ENCODE peak calls at places on chromosomes 13 and 19, in ten cellular contexts. V is brain microvascular endothelial cell, P is GM13977, A is gastrocnemius medialis, U is GM20000, C is OCI-LY7, G is lower lobe of right lung, W is AG04450, R is progenitor cell of endocrine pancreas, B is IMR-90. M is an unnamed sample.

GRCh38 chr19:5935473-5936307 is 21.6 kb downstream of the CAPS start:
- DNase-seq in C (no peak), V (no peak), R (no peak), P (no peak), W (no peak), B (peak; percentile 35), G (no peak), A (no peak), U (no peak), M (no peak)

GRCh38 chr19:29643361-29643935 is 21.8 kb upstream of the PLEKHF1 start:
- DNase-seq in G (peak; percentile 22), P (no peak), V (no peak), R (no peak), W (no peak), C (no peak), A (no peak), U (no peak), B (no peak), M (no peak)

GRCh38 chr13:60538566-60538965 is 141.5 kb downstream of the TDRD3 start:
- DNase-seq in U (no peak), V (no peak), G (no peak), B (no peak), R (no peak), A (no peak), W (no peak), C (no peak), P (no peak), M (no peak)

GRCh38 chr13:95643471-95643813 is 1.1 kb downstream of the DZIP1 start:
- DNase-seq in W (no peak), C (no peak), G (no peak), U (no peak), V (peak; percentile 27), A (no peak), B (peak; percentile 43), R (no peak), P (no peak), M (no peak)

GRCh38 chr19:29367701-29368306 is 154.9 kb upstream of the UQCRFS1 start:
- DNase-seq in B (no peak), V (no peak), U (no peak), G (no peak), A (no peak), W (no peak), P (no peak), R (no peak), C (no peak), M (peak; percentile 1)

GRCh38 chr13:105142556-105142955 is 1392.9 kb downstream of the EFNB2 start:
- DNase-seq in A (no peak), R (no peak), C (no peak), V (no peak), U (no peak), W (no peak), G (no peak), P (no peak), B (no peak), M (no peak)

GRCh38 chr19:15393963-15394362 is 14.4 kb upstream of the AKAP8 start:
- DNase-seq in V (no peak), A (no peak), P (no peak), B (peak; percentile 55), U (no peak), C (no peak), R (no peak), W (no peak), G (no peak), M (no peak)

GRCh38 chr19:21824679-21825078 is 11.3 kb downstream of the ZNF43 start:
- DNase-seq in W (no peak), G (no peak), U (no peak), A (no peak), V (no peak), P (no peak), R (no peak), B (peak; percentile 47), C (no peak), M (no peak)

DNA sequence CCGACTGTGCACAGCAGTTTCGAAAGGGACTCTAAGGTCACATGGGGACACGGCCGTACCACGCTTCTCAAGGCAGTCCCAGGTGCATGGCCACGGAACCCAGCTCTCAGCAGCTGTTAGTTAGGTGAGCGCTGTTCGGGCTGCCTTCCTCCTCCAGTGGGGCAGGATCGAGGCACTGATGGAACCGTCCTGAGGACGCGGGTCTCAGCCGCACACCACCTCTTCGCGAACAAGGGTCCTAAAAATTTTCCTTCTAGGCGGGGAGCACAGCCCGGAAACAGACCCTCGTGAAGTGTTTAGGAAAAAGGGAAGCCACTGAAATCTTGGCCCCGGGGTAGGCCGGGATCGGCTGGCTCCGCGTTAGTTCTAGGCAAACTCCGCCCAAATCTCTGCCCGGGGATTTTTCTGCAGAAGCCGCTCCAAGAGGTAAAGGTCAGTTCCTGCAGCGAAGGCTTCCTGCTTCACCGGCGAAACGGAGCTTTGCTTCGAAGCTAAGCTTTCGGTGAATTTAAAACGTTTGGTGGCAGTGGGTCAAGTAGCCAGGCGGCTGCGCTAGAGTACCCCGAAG is 752 bp downstream of the GJB2 start:
- DNase-seq in V (no peak), G (no peak), C (no peak), P (peak; percentile 49), B (no peak), R (no peak), W (no peak), U (peak; percentile 56), A (no peak), M (peak; percentile 56)
- TF ChIP-seq CTCF in V (no peak), G (no peak), C (no peak), P (peak; percentile 29), B (no peak), R (no peak), W (no peak), U (no peak), A (no peak), M (no peak)

GRCh38 chr19:19542507-19542906 is 4.4 kb downstream of the CILP2 start:
- DNase-seq in W (no peak), A (no peak), R (no peak), B (no peak), C (no peak), P (no peak), U (no peak), V (no peak), G (no peak), M (no peak)

GRCh38 chr19:19539738-19540703 is 2.0 kb downstream of the CILP2 start:
- DNase-seq in W (no peak), V (peak; percentile 56), A (peak; percentile 15), B (peak; percentile 46), R (no peak), G (peak; percentile 82), P (peak; percentile 90), C (peak; percentile 54), U (peak; percentile 90), M (peak; percentile 84)

GRCh38 chr19:19541572-19541971 is 3.5 kb downstream of the CILP2 start:
- DNase-seq in R (no peak), B (no peak), V (no peak), G (no peak), U (no peak), C (no peak), W (no peak), A (no peak), P (no peak), M (no peak)

GRCh38 chr19:19538767-19539166 is 702 bp downstream of the CILP2 start:
- DNase-seq in G (no peak), U (no peak), V (no peak), R (no peak), A (no peak), P (no peak), C (no peak), B (no peak), W (no peak), M (no peak)

DNA sequence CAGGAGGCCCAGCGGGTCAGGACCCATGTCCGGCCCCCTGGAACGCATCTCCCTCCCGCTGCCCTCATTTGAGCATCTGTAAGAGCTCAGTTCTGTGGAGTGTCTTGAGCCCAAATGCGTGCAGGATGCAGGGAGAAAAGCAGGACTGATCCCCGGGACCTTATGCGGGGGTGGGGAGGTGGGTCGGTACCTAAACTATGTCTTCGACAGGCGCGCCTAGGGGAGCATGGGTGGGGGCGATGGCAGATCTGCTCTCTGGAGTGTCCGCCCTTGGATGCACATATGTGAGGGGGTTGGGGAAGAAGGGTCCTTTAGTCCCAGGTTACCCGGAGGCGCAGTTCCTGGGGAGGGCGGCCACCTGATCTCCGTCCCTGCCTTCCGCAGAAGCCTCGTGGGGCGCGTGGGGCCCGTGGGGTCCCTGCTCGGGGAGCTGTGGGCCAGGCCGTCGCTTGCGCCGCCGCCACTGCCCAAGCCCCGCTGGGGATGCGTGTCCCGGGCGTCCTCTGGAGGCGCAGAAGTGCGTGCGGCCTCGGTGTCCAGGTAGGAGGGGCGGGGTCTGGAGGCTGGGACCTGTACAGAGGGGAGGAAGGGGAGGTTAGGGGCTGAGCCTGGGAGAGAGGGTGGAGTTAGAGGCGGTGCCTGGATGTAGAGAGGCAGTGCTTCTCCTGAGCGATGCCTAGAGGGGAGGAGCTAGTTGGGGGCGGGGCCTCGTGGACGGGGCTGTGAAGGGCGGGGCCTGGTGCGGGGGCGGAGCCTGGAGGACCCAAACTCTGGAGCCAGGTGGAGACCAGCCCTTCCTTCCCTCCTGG is 2.8 kb downstream of the CILP2 start:
- DNase-seq in P (peak; percentile 95), R (peak; percentile 33), V (no peak), A (no peak), U (peak; percentile 93), B (no peak), W (no peak), G (peak; percentile 65), C (peak; percentile 78), M (peak; percentile 90)
- TF ChIP-seq CTCF in P (no peak), R (no peak), V (no peak), A (no peak), U (no peak), B (no peak), W (no peak), G (no peak), C (no peak), M (no peak)

GRCh38 chr13:113819341-113819730 is 44.5 kb downstream of the GAS6 start:
- DNase-seq in R (no peak), V (no peak), U (no peak), A (no peak), C (no peak), B (no peak), W (no peak), G (no peak), P (no peak), M (no peak)

GRCh38 chr13:113821847-113822246 is 42.0 kb downstream of the GAS6 start:
- DNase-seq in B (no peak), W (no peak), P (no peak), U (no peak), R (no peak), C (no peak), V (no peak), G (no peak), A (no peak), M (no peak)

GRCh38 chr13:113822266-113822665 is 41.6 kb downstream of the GAS6 start:
- DNase-seq in C (no peak), G (no peak), A (no peak), R (no peak), W (no peak), P (no peak), U (no peak), V (no peak), B (no peak), M (no peak)

GRCh38 chr13:113819731-113820715 is 43.9 kb downstream of the GAS6 start:
- DNase-seq in U (no peak), A (no peak), R (no peak), W (no peak), B (no peak), C (no peak), G (no peak), P (no peak), V (no peak), M (no peak)

GRCh38 chr13:113820813-113821651 is 42.8 kb downstream of the GAS6 start:
- DNase-seq in B (peak; percentile 99), G (no peak), P (no peak), R (no peak), A (peak; percentile 95), C (no peak), U (no peak), V (peak; percentile 92), W (peak; percentile 97), M (no peak)
- TF ChIP-seq CTCF in B (peak; percentile 35), G (peak; percentile 8), P (no peak), R (no peak), A (peak; percentile 52), C (no peak), U (no peak), V (peak; percentile 45), W (no peak), M (no peak)

DNA sequence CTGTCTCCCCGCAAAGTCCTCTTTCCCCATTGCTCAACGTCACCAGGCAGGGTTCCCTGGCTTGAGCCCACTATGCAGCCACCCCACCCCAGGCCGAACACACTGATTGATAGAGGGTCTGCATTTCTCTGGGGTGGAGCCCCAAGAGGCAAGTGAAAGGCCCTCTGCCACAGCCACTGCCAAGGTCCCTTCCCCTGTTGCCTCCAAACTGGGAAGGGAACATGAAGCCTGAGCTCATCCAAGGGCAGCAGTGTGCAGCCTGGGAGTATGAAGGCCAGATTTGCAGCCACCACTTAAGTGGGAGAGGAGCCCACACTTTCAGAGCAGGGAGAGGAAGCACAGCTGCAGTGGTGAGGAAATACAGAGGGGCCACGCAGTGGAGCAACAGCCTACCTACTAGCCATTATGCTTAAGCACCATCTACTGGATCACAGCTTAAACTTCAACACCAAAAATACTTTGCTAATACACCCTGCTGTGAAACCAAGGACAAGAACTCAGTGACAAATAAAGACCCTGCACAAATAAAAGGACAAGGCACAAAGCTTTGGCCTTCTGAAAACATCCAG is 48.6 kb downstream of the UBL3 start:
- DNase-seq in U (no peak), P (no peak), A (no peak), R (no peak), G (peak; percentile 46), W (no peak), V (no peak), C (peak; percentile 20), B (peak; percentile 20), M (no peak)
- TF ChIP-seq CTCF in U (no peak), P (peak; percentile 13), A (no peak), R (no peak), G (no peak), W (peak; percentile 5), V (no peak), C (peak; percentile 38), B (no peak), M (no peak)